ENCODE peak calls at places on chromosomes 2 and 18, in ten cellular contexts. G is heart left ventricle, E is brain microvascular endothelial cell, J is GM12878, I is RWPE1, F is astrocyte of the spinal cord, Y is lower leg skin, S is dorsolateral prefrontal cortex, D is transverse colon, X is MM.1S. H is an unnamed sample.
A peak's percentile ranks its signal among the peaks of the same experiment; 100 is the strongest.

GRCh38 chr18:70219688-70220087 is 14.2 kb upstream of the RTTN start:
- DNase-seq in D (no peak), I (no peak), X (no peak), Y (no peak), E (no peak), J (no peak), F (no peak), G (no peak), S (no peak), H (no peak)

GRCh38 chr2:61853086-61853847 is 593 bp downstream of the FAM161A start:
- DNase-seq in J (no peak), F (no peak), E (peak; percentile 40), X (peak; percentile 65), D (peak; percentile 75), S (peak; percentile 64), G (peak; percentile 76), Y (no peak), I (peak; percentile 67), H (no peak)

GRCh38 chr2:224284134-224284946 is 117.6 kb downstream of the FAM124B start:
- DNase-seq in I (peak; percentile 33), S (no peak), Y (no peak), F (peak; percentile 37), E (peak; percentile 23), D (peak; percentile 11), G (no peak), J (no peak), X (peak; percentile 51), H (no peak)

GRCh38 chr2:204437334-204437733 is 107.9 kb upstream of the PARD3B start:
- DNase-seq in S (no peak), I (no peak), D (no peak), G (no peak), J (no peak), F (no peak), E (no peak), X (no peak), Y (no peak), H (no peak)

GRCh38 chr2:205405752-205406151 is 276.5 kb upstream of the NRP2 start:
- DNase-seq in X (no peak), D (no peak), I (peak; percentile 16), F (peak; percentile 84), S (no peak), Y (no peak), G (no peak), E (peak; percentile 56), J (no peak), H (peak; percentile 54)

GRCh38 chr2:210654091-210654490 is 97.7 kb downstream of the CPS1 start:
- DNase-seq in G (no peak), S (no peak), E (no peak), F (no peak), J (no peak), D (no peak), I (no peak), Y (no peak), X (no peak), H (no peak)

GRCh38 chr2:65527451-65528240 is 95.2 kb upstream of the SPRED2 start:
- DNase-seq in I (no peak), S (no peak), D (no peak), X (no peak), E (no peak), J (no peak), G (no peak), F (no peak), Y (no peak), H (no peak)

GRCh38 chr2:46648141-46648742 is 168.9 kb downstream of the TMEM247 start:
- DNase-seq in S (no peak), G (no peak), Y (no peak), X (no peak), J (no peak), I (no peak), D (no peak), F (no peak), E (no peak), H (no peak)

GRCh38 chr2:10426726-10427567 is 21.2 kb downstream of the ODC1 start:
- DNase-seq in F (no peak), Y (no peak), X (no peak), J (no peak), S (no peak), I (no peak), D (no peak), E (no peak), G (no peak), H (no peak)

GRCh38 chr2:11858883-11859282 is 112.5 kb downstream of the LPIN1 start:
- DNase-seq in E (no peak), F (no peak), G (no peak), S (no peak), J (no peak), D (no peak), Y (no peak), I (no peak), X (no peak), H (no peak)

GRCh38 chr2:38771632-38772031 is 6.4 kb upstream of the GEMIN6 start:
- DNase-seq in S (no peak), G (no peak), I (no peak), D (no peak), E (no peak), F (no peak), Y (no peak), X (no peak), J (no peak), H (no peak)

DNA sequence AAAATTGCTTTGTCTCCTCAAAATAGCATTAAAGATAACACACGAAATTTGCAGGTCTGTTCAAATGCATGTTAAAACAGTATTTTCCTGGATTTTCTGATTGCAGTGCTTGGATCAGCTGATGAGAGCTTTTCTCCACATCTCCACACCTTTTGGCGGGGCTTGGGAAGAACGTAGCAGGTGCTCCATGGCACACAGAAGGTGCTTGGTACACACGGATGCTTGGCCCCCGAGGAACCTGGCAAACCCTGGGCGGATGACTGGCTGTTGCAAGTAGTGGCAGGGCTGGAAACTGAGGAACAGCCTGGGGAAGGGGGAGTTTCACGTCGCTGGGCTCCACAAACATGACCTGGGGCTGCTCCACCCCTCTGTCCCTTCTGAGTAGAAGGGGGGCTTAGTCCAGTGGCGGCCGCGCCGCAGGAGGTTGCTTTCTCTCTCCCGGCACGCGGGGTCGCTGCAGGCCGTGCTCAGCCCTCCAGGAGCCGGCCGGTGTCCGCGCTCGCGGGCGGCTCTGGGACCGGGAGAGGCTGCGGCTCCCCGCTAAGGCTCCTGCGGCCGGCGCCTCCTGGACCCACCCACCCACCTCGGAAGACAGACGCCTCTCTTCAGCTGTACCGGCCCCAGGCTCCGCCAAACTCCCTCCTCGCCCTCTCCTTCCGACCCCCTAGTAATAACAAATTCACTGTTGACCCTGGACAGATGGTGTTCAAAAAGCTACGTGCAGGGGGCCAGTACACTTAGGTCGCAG is 69.3 kb downstream of the MARCO start:
- DNase-seq in Y (no peak), E (peak; percentile 12), I (peak; percentile 48), J (no peak), X (peak; percentile 57), G (peak; percentile 40), F (peak; percentile 19), S (no peak), D (peak; percentile 39), H (peak; percentile 3)
- TF ChIP-seq CTCF in Y (no peak), E (peak; percentile 58), I (peak; percentile 46), J (peak; percentile 34), X (peak; percentile 61), G (peak; percentile 61), F (peak; percentile 50), S (peak; percentile 68), D (peak; percentile 49), H (peak; percentile 48)

GRCh38 chr2:168149431-168149830 is 98.0 kb downstream of the STK39 start:
- DNase-seq in Y (no peak), G (no peak), J (no peak), F (no peak), E (no peak), X (no peak), I (no peak), S (no peak), D (no peak), H (no peak)
- TF ChIP-seq CTCF in Y (no peak), G (no peak), J (no peak), F (no peak), E (no peak), X (no peak), I (no peak), S (no peak), D (no peak), H (no peak)

DNA sequence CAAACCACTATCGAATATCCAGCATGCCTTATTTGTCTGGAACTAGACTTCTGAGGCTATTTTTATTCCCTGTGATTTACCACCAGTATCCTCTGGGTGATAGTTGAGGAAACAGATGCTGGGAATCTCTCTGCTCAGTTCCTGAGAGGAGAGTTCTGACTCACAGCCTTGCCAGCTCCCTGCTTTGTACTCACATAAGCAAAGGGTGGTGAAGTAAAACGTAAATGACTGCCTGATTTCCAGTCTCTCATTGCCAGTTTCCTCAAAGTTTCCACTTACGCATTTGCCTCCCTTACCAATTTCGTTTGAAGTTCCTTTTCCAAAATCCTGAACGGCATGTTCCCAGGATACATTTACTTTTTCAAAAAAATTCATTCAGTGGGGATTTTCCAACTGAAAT is 69.2 kb upstream of the HNRNPA3 start:
- DNase-seq in J (no peak), E (peak; percentile 56), S (no peak), X (no peak), G (no peak), Y (no peak), I (peak; percentile 37), D (no peak), F (peak; percentile 59), H (no peak)
- TF ChIP-seq CTCF in J (no peak), E (peak; percentile 15), S (no peak), X (no peak), G (no peak), Y (no peak), I (no peak), D (no peak), F (no peak), H (no peak)

GRCh38 chr18:57141208-57142129 is 5.4 kb upstream of the BOD1L2 start:
- DNase-seq in D (peak; percentile 85), Y (no peak), X (no peak), F (no peak), J (no peak), E (no peak), S (no peak), I (peak; percentile 3), G (no peak), H (no peak)

GRCh38 chr18:57131782-57132181 is 15.1 kb upstream of the BOD1L2 start:
- DNase-seq in S (no peak), X (no peak), D (no peak), G (no peak), Y (no peak), I (no peak), F (no peak), E (no peak), J (no peak), H (no peak)

GRCh38 chr18:57137847-57138246 is 9.0 kb upstream of the BOD1L2 start:
- DNase-seq in D (no peak), X (no peak), F (no peak), E (no peak), J (no peak), S (no peak), Y (no peak), G (no peak), I (no peak), H (no peak)

GRCh38 chr18:57134564-57135211 is 12.2 kb upstream of the BOD1L2 start:
- DNase-seq in F (no peak), J (no peak), S (no peak), G (no peak), I (no peak), X (no peak), E (no peak), D (no peak), Y (no peak), H (no peak)

DNA sequence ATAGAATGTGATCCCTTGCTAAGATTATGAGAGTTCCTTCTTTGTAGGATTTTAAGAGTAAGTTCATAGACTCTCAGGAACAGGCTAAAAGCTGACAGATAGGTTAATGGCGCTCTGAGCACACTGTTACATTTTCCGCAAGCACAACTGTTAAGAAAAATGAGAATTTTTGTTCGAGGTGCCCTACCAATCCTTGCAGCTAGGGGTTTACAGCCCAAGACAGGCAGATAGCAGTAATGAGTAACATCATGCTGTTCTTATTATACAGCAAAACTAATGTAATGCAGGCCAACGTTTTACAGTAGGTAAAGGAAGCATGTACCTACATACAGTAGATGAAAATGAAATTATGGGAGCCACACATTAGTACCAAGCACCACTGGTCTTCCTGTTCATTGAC is 11.2 kb upstream of the BOD1L2 start:
- DNase-seq in Y (no peak), F (no peak), G (no peak), S (no peak), D (no peak), E (no peak), X (no peak), J (no peak), I (no peak), H (no peak)
- TF ChIP-seq CTCF in Y (no peak), F (peak; percentile 1), G (no peak), S (peak; percentile 12), D (no peak), E (peak; percentile 23), X (no peak), J (no peak), I (no peak), H (no peak)